ENCODE peak calls at places on chromosomes 16 and 17, in four cellular contexts. One of them, this sample, is unnamed.

GRCh38 chr16:51982715-51983680 is 563.9 kb downstream of the TOX3 start:
- DNase-seq in activated naive CD4-positive, alpha-beta T cell treated with Interleukin-2 at 50 U/mL for 16 hours: no peak
- DNase-seq in D341Med: peak; percentile 46
- DNase-seq in lung: peak; percentile 53
- DNase-seq in this sample: peak; percentile 61

GRCh38 chr16:47492428-47493357 is 31.6 kb downstream of the PHKB start:
- DNase-seq in lung: peak; percentile 47
- DNase-seq in activated naive CD4-positive, alpha-beta T cell treated with Interleukin-2 at 50 U/mL for 16 hours: no peak
- DNase-seq in D341Med: peak; percentile 41
- DNase-seq in this sample: peak; percentile 11

GRCh38 chr17:37743875-37744632 is 805 bp downstream of the HNF1B start:
- DNase-seq in activated naive CD4-positive, alpha-beta T cell treated with Interleukin-2 at 50 U/mL for 16 hours: peak; percentile 14
- DNase-seq in lung: peak; percentile 49
- DNase-seq in D341Med: no peak
- DNase-seq in this sample: peak; percentile 53

GRCh38 chr16:23514381-23515152 is 4.3 kb upstream of the GGA2 start:
- DNase-seq in D341Med: no peak
- DNase-seq in lung: no peak
- DNase-seq in activated naive CD4-positive, alpha-beta T cell treated with Interleukin-2 at 50 U/mL for 16 hours: peak; percentile 25
- DNase-seq in this sample: no peak

GRCh38 chr17:55812323-55812722 is 61.5 kb downstream of the PCTP start:
- DNase-seq in D341Med: no peak
- DNase-seq in lung: no peak
- DNase-seq in activated naive CD4-positive, alpha-beta T cell treated with Interleukin-2 at 50 U/mL for 16 hours: no peak
- DNase-seq in this sample: no peak

GRCh38 chr17:64255764-64256163 is 7.3 kb downstream of the TEX2 start:
- DNase-seq in D341Med: no peak
- DNase-seq in activated naive CD4-positive, alpha-beta T cell treated with Interleukin-2 at 50 U/mL for 16 hours: no peak
- DNase-seq in lung: no peak
- DNase-seq in this sample: no peak

GRCh38 chr17:36482611-36483504 is 3.6 kb upstream of the ZNHIT3 start:
- DNase-seq in lung: peak; percentile 82
- DNase-seq in D341Med: peak; percentile 99
- DNase-seq in activated naive CD4-positive, alpha-beta T cell treated with Interleukin-2 at 50 U/mL for 16 hours: peak; percentile 84
- DNase-seq in this sample: peak; percentile 69

GRCh38 chr17:81512984-81513668 is 527 bp upstream of the ACTG1 start:
- DNase-seq in D341Med: peak; percentile 76
- DNase-seq in activated naive CD4-positive, alpha-beta T cell treated with Interleukin-2 at 50 U/mL for 16 hours: peak; percentile 67
- DNase-seq in lung: peak; percentile 70
- DNase-seq in this sample: peak; percentile 64

GRCh38 chr17:45973099-45973838 is 25.8 kb upstream of the STH start:
- DNase-seq in D341Med: no peak
- DNase-seq in lung: peak; percentile 33
- DNase-seq in activated naive CD4-positive, alpha-beta T cell treated with Interleukin-2 at 50 U/mL for 16 hours: no peak
- DNase-seq in this sample: peak; percentile 91

GRCh38 chr16:31001507-31002251 is 8.8 kb downstream of the STX1B start:
- DNase-seq in D341Med: no peak
- DNase-seq in activated naive CD4-positive, alpha-beta T cell treated with Interleukin-2 at 50 U/mL for 16 hours: no peak
- DNase-seq in lung: no peak
- DNase-seq in this sample: no peak

GRCh38 chr17:2977157-2977556 is 86.2 kb downstream of the OR1D5 start:
- DNase-seq in D341Med: no peak
- DNase-seq in activated naive CD4-positive, alpha-beta T cell treated with Interleukin-2 at 50 U/mL for 16 hours: no peak
- DNase-seq in lung: no peak
- DNase-seq in this sample: no peak

GRCh38 chr16:89185062-89185751 is 13.7 kb downstream of the CDH15 start:
- DNase-seq in lung: no peak
- DNase-seq in D341Med: peak; percentile 64
- DNase-seq in activated naive CD4-positive, alpha-beta T cell treated with Interleukin-2 at 50 U/mL for 16 hours: no peak
- DNase-seq in this sample: no peak

GRCh38 chr16:65061935-65062334 is 59.9 kb downstream of the CDH11 start:
- DNase-seq in activated naive CD4-positive, alpha-beta T cell treated with Interleukin-2 at 50 U/mL for 16 hours: no peak
- DNase-seq in D341Med: no peak
- DNase-seq in lung: no peak
- DNase-seq in this sample: no peak

GRCh38 chr17:50575581-50576210 is 15.2 kb downstream of the CACNA1G start:
- DNase-seq in activated naive CD4-positive, alpha-beta T cell treated with Interleukin-2 at 50 U/mL for 16 hours: no peak
- DNase-seq in lung: no peak
- DNase-seq in D341Med: no peak
- DNase-seq in this sample: no peak

GRCh38 chr16:86893513-86893912 is 315.2 kb downstream of the FOXL1 start:
- DNase-seq in D341Med: no peak
- DNase-seq in lung: no peak
- DNase-seq in activated naive CD4-positive, alpha-beta T cell treated with Interleukin-2 at 50 U/mL for 16 hours: no peak
- DNase-seq in this sample: no peak

GRCh38 chr17:20935740-20936139 is 107.1 kb downstream of the USP22 start:
- DNase-seq in lung: no peak
- DNase-seq in activated naive CD4-positive, alpha-beta T cell treated with Interleukin-2 at 50 U/mL for 16 hours: no peak
- DNase-seq in D341Med: no peak
- DNase-seq in this sample: no peak

This sample was measured in prostate gland.